ENCODE peak calls at places on chromosomes 1 and 21, in five cellular contexts. One of them, this sample, is unnamed.

GRCh38 chr1:71357708-71358107 is 276.9 kb upstream of the ZRANB2 start:
- DNase-seq in IMR-90: no peak
- DNase-seq in fibroblast of lung: no peak
- DNase-seq in HepG2: no peak
- DNase-seq in mammary epithelial cell: no peak
- DNase-seq in this sample: no peak

GRCh38 chr1:37325509-37326437 is 148.6 kb upstream of the ZC3H12A start:
- DNase-seq in IMR-90: no peak
- DNase-seq in fibroblast of lung: no peak
- DNase-seq in HepG2: no peak
- DNase-seq in mammary epithelial cell: no peak
- DNase-seq in this sample: no peak

GRCh38 chr1:21246905-21247642 is 43.2 kb downstream of the ECE1 start:
- DNase-seq in IMR-90: no peak
- DNase-seq in fibroblast of lung: no peak
- DNase-seq in HepG2: no peak
- DNase-seq in mammary epithelial cell: no peak
- DNase-seq in this sample: no peak

GRCh38 chr1:167057297-167057688 is 32.9 kb downstream of the GPA33 start:
- DNase-seq in IMR-90: peak
- DNase-seq in fibroblast of lung: peak
- DNase-seq in HepG2: peak
- DNase-seq in mammary epithelial cell: peak
- DNase-seq in this sample: peak

GRCh38 chr1:210373878-210374599 is 45.3 kb downstream of the HHAT start:
- DNase-seq in IMR-90: peak
- DNase-seq in fibroblast of lung: peak
- DNase-seq in HepG2: peak
- DNase-seq in mammary epithelial cell: peak
- DNase-seq in this sample: peak

GRCh38 chr21:42238185-42238934 is 19.4 kb downstream of the ABCG1 start:
- DNase-seq in IMR-90: no peak
- DNase-seq in fibroblast of lung: no peak
- DNase-seq in HepG2: no peak
- DNase-seq in mammary epithelial cell: no peak
- DNase-seq in this sample: peak

GRCh38 chr21:41886331-41886730 is 7.2 kb upstream of the PRDM15 start:
- DNase-seq in IMR-90: no peak
- DNase-seq in fibroblast of lung: no peak
- DNase-seq in HepG2: no peak
- DNase-seq in mammary epithelial cell: no peak
- DNase-seq in this sample: no peak

GRCh38 chr1:79113836-79114235 is 107.3 kb upstream of the ADGRL4 start:
- DNase-seq in IMR-90: no peak
- DNase-seq in fibroblast of lung: no peak
- DNase-seq in HepG2: no peak
- DNase-seq in mammary epithelial cell: no peak
- DNase-seq in this sample: no peak

GRCh38 chr1:205812271-205812877 is 624 bp downstream of the SLC41A1 start:
- DNase-seq in IMR-90: peak
- DNase-seq in fibroblast of lung: peak
- DNase-seq in HepG2: no peak
- DNase-seq in mammary epithelial cell: peak
- DNase-seq in this sample: peak

GRCh38 chr1:147201276-147201675 is 23.9 kb downstream of the FMO5 start:
- DNase-seq in IMR-90: peak
- DNase-seq in fibroblast of lung: peak
- DNase-seq in HepG2: no peak
- DNase-seq in mammary epithelial cell: peak
- DNase-seq in this sample: no peak

GRCh38 chr1:3283849-3284248 is 170.6 kb upstream of the ARHGEF16 start:
- DNase-seq in IMR-90: no peak
- DNase-seq in fibroblast of lung: peak
- DNase-seq in HepG2: peak
- DNase-seq in mammary epithelial cell: no peak
- DNase-seq in this sample: no peak

GRCh38 chr1:227905573-227906487 is 41.9 kb downstream of the WNT9A start:
- DNase-seq in IMR-90: no peak
- DNase-seq in fibroblast of lung: no peak
- DNase-seq in HepG2: no peak
- DNase-seq in mammary epithelial cell: no peak
- DNase-seq in this sample: no peak

GRCh38 chr1:215657016-215657415 is 89.9 kb downstream of the KCTD3 start:
- DNase-seq in IMR-90: no peak
- DNase-seq in fibroblast of lung: no peak
- DNase-seq in HepG2: no peak
- DNase-seq in mammary epithelial cell: no peak
- DNase-seq in this sample: no peak

GRCh38 chr1:17274186-17275170 is 25.6 kb downstream of the PADI3 start:
- DNase-seq in IMR-90: peak
- DNase-seq in fibroblast of lung: peak
- DNase-seq in HepG2: peak
- DNase-seq in mammary epithelial cell: peak
- DNase-seq in this sample: peak

GRCh38 chr21:36126621-36127110 is 8.2 kb upstream of the CBR3 start:
- DNase-seq in IMR-90: no peak
- DNase-seq in fibroblast of lung: no peak
- DNase-seq in HepG2: no peak
- DNase-seq in mammary epithelial cell: no peak
- DNase-seq in this sample: no peak

GRCh38 chr1:157626099-157626498 is 28.2 kb upstream of the FCRL4 start:
- DNase-seq in IMR-90: no peak
- DNase-seq in fibroblast of lung: no peak
- DNase-seq in HepG2: peak
- DNase-seq in mammary epithelial cell: no peak
- DNase-seq in this sample: peak

GRCh38 chr1:24865168-24865567 is 64.9 kb downstream of the RUNX3 start:
- DNase-seq in IMR-90: no peak
- DNase-seq in fibroblast of lung: no peak
- DNase-seq in HepG2: no peak
- DNase-seq in mammary epithelial cell: no peak
- DNase-seq in this sample: no peak

GRCh38 chr1:116738673-116739370 is 15.4 kb upstream of the CD2 start:
- DNase-seq in IMR-90: no peak
- DNase-seq in fibroblast of lung: no peak
- DNase-seq in HepG2: no peak
- DNase-seq in mammary epithelial cell: peak
- DNase-seq in this sample: no peak

GRCh38 chr1:208030320-208031091 is 119.6 kb upstream of the CD34 start:
- DNase-seq in IMR-90: peak
- DNase-seq in fibroblast of lung: peak
- DNase-seq in HepG2: no peak
- DNase-seq in mammary epithelial cell: no peak
- DNase-seq in this sample: no peak

GRCh38 chr21:41242238-41242829 is 74.3 kb upstream of the FAM3B start:
- DNase-seq in IMR-90: no peak
- DNase-seq in fibroblast of lung: no peak
- DNase-seq in HepG2: no peak
- DNase-seq in mammary epithelial cell: no peak
- DNase-seq in this sample: no peak

GRCh38 chr1:103529746-103530145 is 4.2 kb downstream of the RNPC3 start:
- DNase-seq in IMR-90: peak
- DNase-seq in fibroblast of lung: no peak
- DNase-seq in HepG2: no peak
- DNase-seq in mammary epithelial cell: peak
- DNase-seq in this sample: no peak

GRCh38 chr1:170126691-170127090 is 19.1 kb upstream of the NTMT2 start:
- DNase-seq in IMR-90: peak
- DNase-seq in fibroblast of lung: peak
- DNase-seq in HepG2: no peak
- DNase-seq in mammary epithelial cell: peak
- DNase-seq in this sample: no peak

GRCh38 chr1:208252126-208252853 is 8.1 kb upstream of the PLXNA2 start:
- DNase-seq in IMR-90: no peak
- DNase-seq in fibroblast of lung: peak
- DNase-seq in HepG2: peak
- DNase-seq in mammary epithelial cell: no peak
- DNase-seq in this sample: no peak

GRCh38 chr1:172086137-172086536 is 244.8 kb downstream of the DNM3 start:
- DNase-seq in IMR-90: no peak
- DNase-seq in fibroblast of lung: no peak
- DNase-seq in HepG2: no peak
- DNase-seq in mammary epithelial cell: no peak
- DNase-seq in this sample: no peak

GRCh38 chr1:172085372-172085771 is 244.1 kb downstream of the DNM3 start:
- DNase-seq in IMR-90: no peak
- DNase-seq in fibroblast of lung: no peak
- DNase-seq in HepG2: no peak
- DNase-seq in mammary epithelial cell: no peak
- DNase-seq in this sample: no peak

GRCh38 chr1:172089768-172090510 is 248.6 kb downstream of the DNM3 start:
- DNase-seq in IMR-90: peak
- DNase-seq in fibroblast of lung: peak
- DNase-seq in HepG2: peak
- DNase-seq in mammary epithelial cell: peak
- DNase-seq in this sample: peak

GRCh38 chr1:172095831-172096230 is 254.5 kb downstream of the DNM3 start:
- DNase-seq in IMR-90: no peak
- DNase-seq in fibroblast of lung: no peak
- DNase-seq in HepG2: no peak
- DNase-seq in mammary epithelial cell: no peak
- DNase-seq in this sample: no peak

DNA sequence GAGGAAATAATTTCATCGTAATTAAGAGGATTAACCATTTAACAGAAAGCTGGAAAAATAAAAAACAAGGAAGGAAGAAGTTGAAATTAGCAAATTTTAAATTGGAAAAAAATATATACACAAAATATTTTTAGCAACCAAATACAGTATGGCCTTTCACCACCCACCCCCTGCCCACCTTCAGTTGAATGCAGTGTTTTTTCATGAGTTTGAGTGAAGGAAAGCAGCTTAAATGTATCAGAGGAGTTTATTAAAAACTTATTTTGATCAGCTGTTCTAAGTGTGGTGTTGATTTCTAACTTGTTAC is 249.2 kb downstream of the DNM3 start:
- DNase-seq in IMR-90: no peak
- DNase-seq in fibroblast of lung: no peak
- DNase-seq in HepG2: no peak
- DNase-seq in mammary epithelial cell: no peak
- DNase-seq in this sample: no peak
- TF ChIP-seq CTCF in IMR-90: no peak
- TF ChIP-seq CTCF in fibroblast of lung: no peak
- TF ChIP-seq CTCF in HepG2: no peak
- TF ChIP-seq CTCF in mammary epithelial cell: no peak
- TF ChIP-seq CTCF in this sample: no peak

GRCh38 chr1:223346311-223346710 is 17.7 kb downstream of the SUSD4 start:
- DNase-seq in IMR-90: no peak
- DNase-seq in fibroblast of lung: no peak
- DNase-seq in HepG2: no peak
- DNase-seq in mammary epithelial cell: no peak
- DNase-seq in this sample: no peak

GRCh38 chr1:223343692-223344091 is 20.3 kb downstream of the SUSD4 start:
- DNase-seq in IMR-90: no peak
- DNase-seq in fibroblast of lung: no peak
- DNase-seq in HepG2: no peak
- DNase-seq in mammary epithelial cell: no peak
- DNase-seq in this sample: no peak

GRCh38 chr1:223344491-223344890 is 19.5 kb downstream of the SUSD4 start:
- DNase-seq in IMR-90: no peak
- DNase-seq in fibroblast of lung: no peak
- DNase-seq in HepG2: no peak
- DNase-seq in mammary epithelial cell: no peak
- DNase-seq in this sample: no peak

GRCh38 chr1:223347583-223347982 is 16.4 kb downstream of the SUSD4 start:
- DNase-seq in IMR-90: no peak
- DNase-seq in fibroblast of lung: no peak
- DNase-seq in HepG2: no peak
- DNase-seq in mammary epithelial cell: no peak
- DNase-seq in this sample: no peak

DNA sequence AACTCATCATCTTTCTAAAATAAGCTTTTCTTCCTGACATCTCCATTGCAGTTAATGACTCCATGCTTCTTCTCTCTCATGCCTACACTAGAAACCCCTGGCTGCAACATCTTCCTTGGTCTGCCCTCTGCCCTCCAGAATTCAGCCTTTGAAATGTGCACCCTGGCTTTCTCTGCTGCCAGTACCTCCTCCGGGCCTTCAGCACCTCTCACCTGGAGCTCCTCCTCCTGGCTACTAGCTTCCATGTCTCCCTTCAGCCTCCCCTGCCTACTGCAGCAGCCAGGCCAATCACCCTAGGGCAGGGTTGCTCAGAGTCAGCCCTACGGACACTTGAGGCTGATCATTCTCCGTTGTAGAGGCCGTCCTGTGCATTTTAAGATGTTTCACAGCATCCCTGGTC is 18.3 kb downstream of the SUSD4 start:
- DNase-seq in IMR-90: no peak
- DNase-seq in fibroblast of lung: no peak
- DNase-seq in HepG2: no peak
- DNase-seq in mammary epithelial cell: no peak
- DNase-seq in this sample: no peak
- H3K9ac ChIP-seq in IMR-90: no peak
- H3K9ac ChIP-seq in fibroblast of lung: no peak
- H3K9ac ChIP-seq in HepG2: no peak
- H3K9ac ChIP-seq in mammary epithelial cell: no peak
- H3K9ac ChIP-seq in this sample: no peak

GRCh38 chr1:238624786-238625185 is 734.1 kb upstream of the ZP4 start:
- DNase-seq in IMR-90: peak
- DNase-seq in fibroblast of lung: no peak
- DNase-seq in HepG2: no peak
- DNase-seq in mammary epithelial cell: no peak
- DNase-seq in this sample: no peak
- H2AFZ ChIP-seq in IMR-90: no peak
- H2AFZ ChIP-seq in fibroblast of lung: no peak
- H2AFZ ChIP-seq in HepG2: no peak
- H2AFZ ChIP-seq in mammary epithelial cell: no peak
- H2AFZ ChIP-seq in this sample: no peak

GRCh38 chr1:107122241-107122640 is 18.6 kb upstream of the NTNG1 start:
- DNase-seq in IMR-90: no peak
- DNase-seq in fibroblast of lung: no peak
- DNase-seq in HepG2: no peak
- DNase-seq in mammary epithelial cell: no peak
- DNase-seq in this sample: no peak
- TF ChIP-seq CTCF in IMR-90: no peak
- TF ChIP-seq CTCF in fibroblast of lung: no peak
- TF ChIP-seq CTCF in HepG2: no peak
- TF ChIP-seq CTCF in mammary epithelial cell: no peak
- TF ChIP-seq CTCF in this sample: no peak

GRCh38 chr21:18417361-18417760 is 13.8 kb upstream of the TMPRSS15 start:
- DNase-seq in IMR-90: no peak
- DNase-seq in fibroblast of lung: no peak
- DNase-seq in HepG2: no peak
- DNase-seq in mammary epithelial cell: no peak
- DNase-seq in this sample: no peak

GRCh38 chr21:18409579-18409978 is 6.0 kb upstream of the TMPRSS15 start:
- DNase-seq in IMR-90: no peak
- DNase-seq in fibroblast of lung: no peak
- DNase-seq in HepG2: no peak
- DNase-seq in mammary epithelial cell: no peak
- DNase-seq in this sample: no peak

GRCh38 chr21:18411565-18411964 is 8.0 kb upstream of the TMPRSS15 start:
- DNase-seq in IMR-90: no peak
- DNase-seq in fibroblast of lung: no peak
- DNase-seq in HepG2: no peak
- DNase-seq in mammary epithelial cell: no peak
- DNase-seq in this sample: no peak
- H3K9ac ChIP-seq in IMR-90: no peak
- H3K9ac ChIP-seq in fibroblast of lung: no peak
- H3K9ac ChIP-seq in HepG2: no peak
- H3K9ac ChIP-seq in mammary epithelial cell: no peak
- H3K9ac ChIP-seq in this sample: no peak